ENCODE peak calls at places on chromosomes 13 and 19, in seven cellular contexts. L is stomach, G is GM12892, C is HCT116, A is A549, U is prostate gland, Z is tibial nerve. D is an unnamed sample.

GRCh38 chr19:40585241-40585640 is 8.6 kb downstream of the SHKBP1 start:
- DNase-seq in L (no peak), G (no peak), C (no peak), A (no peak), U (no peak), Z (no peak), D (no peak)

GRCh38 chr19:13133241-13133870 is 15.3 kb downstream of the NACC1 start:
- DNase-seq in L (no peak), G (no peak), C (no peak), A (no peak), U (no peak), Z (no peak), D (no peak)

GRCh38 chr13:39311619-39312018 is 273.4 kb downstream of the NHLRC3 start:
- DNase-seq in L (no peak), G (no peak), C (no peak), A (no peak), U (peak), Z (no peak), D (no peak)

GRCh38 chr13:28273919-28274318 is 135.6 kb downstream of the PAN3 start:
- DNase-seq in L (no peak), G (no peak), C (no peak), A (no peak), U (no peak), Z (no peak), D (no peak)

GRCh38 chr19:32702010-32702409 is 10.4 kb downstream of the NUDT19 start:
- DNase-seq in L (peak), G (no peak), C (no peak), A (no peak), U (no peak), Z (no peak), D (no peak)

GRCh38 chr19:57350877-57351805 is at the start of gene ZNF304:
- DNase-seq in L (peak), G (peak), C (peak), A (peak), U (peak), Z (peak), D (peak)

GRCh38 chr13:48715977-48716376 is 62.2 kb downstream of the CYSLTR2 start:
- DNase-seq in L (no peak), G (no peak), C (no peak), A (no peak), U (no peak), Z (no peak), D (no peak)

GRCh38 chr13:79593611-79594275 is 112.8 kb downstream of the NDFIP2 start:
- DNase-seq in L (no peak), G (no peak), C (no peak), A (no peak), U (no peak), Z (no peak), D (no peak)

GRCh38 chr19:16118489-16119033 is 6.9 kb downstream of the RAB8A start:
- DNase-seq in L (peak), G (peak), C (no peak), A (no peak), U (no peak), Z (no peak), D (peak)

GRCh38 chr13:34942732-34943674 is 933 bp downstream of the NBEA start:
- DNase-seq in L (peak), G (peak), C (no peak), A (peak), U (peak), Z (no peak), D (peak)

GRCh38 chr13:107968470-107968869 is 246.9 kb downstream of the LIG4 start:
- DNase-seq in L (no peak), G (no peak), C (no peak), A (no peak), U (no peak), Z (no peak), D (no peak)

GRCh38 chr19:1213391-1214286 is 8.1 kb downstream of the STK11 start:
- DNase-seq in L (peak), G (no peak), C (no peak), A (no peak), U (peak), Z (no peak), D (peak)

GRCh38 chr13:33676700-33677048 is 141.3 kb upstream of the RFC3 start:
- DNase-seq in L (peak), G (no peak), C (no peak), A (peak), U (peak), Z (no peak), D (peak)

GRCh38 chr13:62375653-62376052 is 960.0 kb upstream of the PCDH20 start:
- DNase-seq in L (no peak), G (no peak), C (no peak), A (no peak), U (no peak), Z (no peak), D (no peak)

GRCh38 chr13:99721606-99722384 is 220.5 kb downstream of the TM9SF2 start:
- DNase-seq in L (no peak), G (no peak), C (no peak), A (no peak), U (no peak), Z (no peak), D (no peak)

GRCh38 chr19:37551123-37551993 is 43.2 kb downstream of the ZNF571 start:
- DNase-seq in L (no peak), G (peak), C (no peak), A (no peak), U (no peak), Z (no peak), D (no peak)

GRCh38 chr13:98706446-98707110 is 45.9 kb downstream of the SLC15A1 start:
- DNase-seq in L (no peak), G (no peak), C (no peak), A (peak), U (no peak), Z (no peak), D (no peak)

GRCh38 chr19:2517881-2518601 is 42.1 kb downstream of the GADD45B start:
- DNase-seq in L (no peak), G (no peak), C (no peak), A (no peak), U (no peak), Z (no peak), D (no peak)

GRCh38 chr13:38223093-38223492 is 126.6 kb upstream of the UFM1 start:
- DNase-seq in L (no peak), G (no peak), C (no peak), A (no peak), U (no peak), Z (no peak), D (no peak)

GRCh38 chr19:48249502-48250014 is 6.2 kb downstream of the CARD8 start:
- DNase-seq in L (peak), G (peak), C (no peak), A (no peak), U (no peak), Z (no peak), D (peak)

GRCh38 chr19:42129399-42130253 is 2.6 kb downstream of the POU2F2 start:
- DNase-seq in L (peak), G (peak), C (no peak), A (no peak), U (peak), Z (no peak), D (peak)

GRCh38 chr19:4113398-4114088 is 10.4 kb downstream of the MAP2K2 start:
- DNase-seq in L (no peak), G (no peak), C (no peak), A (no peak), U (no peak), Z (no peak), D (no peak)

GRCh38 chr19:4472174-4472974 is at the start of gene HDGFL2:
- DNase-seq in L (no peak), G (peak), C (no peak), A (no peak), U (no peak), Z (no peak), D (no peak)

GRCh38 chr19:34778342-34778741 is 5.3 kb upstream of the ZNF599 start:
- DNase-seq in L (no peak), G (no peak), C (no peak), A (no peak), U (no peak), Z (no peak), D (no peak)

GRCh38 chr19:56253737-56254136 is 18.8 kb upstream of the EDDM13 start:
- DNase-seq in L (no peak), G (no peak), C (peak), A (peak), U (peak), Z (no peak), D (no peak)

GRCh38 chr19:32688315-32688714 is 3.3 kb upstream of the NUDT19 start:
- DNase-seq in L (peak), G (no peak), C (no peak), A (no peak), U (no peak), Z (no peak), D (no peak)

GRCh38 chr19:38692458-38693379 is 45.3 kb downstream of the ACTN4 start:
- DNase-seq in L (no peak), G (no peak), C (no peak), A (no peak), U (no peak), Z (no peak), D (no peak)

GRCh38 chr13:33138441-33138840 is 122.2 kb downstream of the KL start:
- DNase-seq in L (no peak), G (no peak), C (no peak), A (no peak), U (no peak), Z (no peak), D (no peak)

GRCh38 chr13:50375792-50376191 is 360.5 kb downstream of the KCNRG start:
- DNase-seq in L (no peak), G (no peak), C (no peak), A (no peak), U (no peak), Z (no peak), D (no peak)

GRCh38 chr13:51324714-51325440 is 14.6 kb upstream of the SERPINE3 start:
- DNase-seq in L (no peak), G (peak), C (no peak), A (no peak), U (no peak), Z (no peak), D (no peak)

GRCh38 chr13:74678308-74678958 is 544.2 kb upstream of the KLF12 start:
- DNase-seq in L (no peak), G (no peak), C (no peak), A (no peak), U (no peak), Z (no peak), D (no peak)

GRCh38 chr13:74674701-74675100 is 540.5 kb upstream of the KLF12 start:
- DNase-seq in L (no peak), G (no peak), C (no peak), A (no peak), U (no peak), Z (no peak), D (no peak)

DNA sequence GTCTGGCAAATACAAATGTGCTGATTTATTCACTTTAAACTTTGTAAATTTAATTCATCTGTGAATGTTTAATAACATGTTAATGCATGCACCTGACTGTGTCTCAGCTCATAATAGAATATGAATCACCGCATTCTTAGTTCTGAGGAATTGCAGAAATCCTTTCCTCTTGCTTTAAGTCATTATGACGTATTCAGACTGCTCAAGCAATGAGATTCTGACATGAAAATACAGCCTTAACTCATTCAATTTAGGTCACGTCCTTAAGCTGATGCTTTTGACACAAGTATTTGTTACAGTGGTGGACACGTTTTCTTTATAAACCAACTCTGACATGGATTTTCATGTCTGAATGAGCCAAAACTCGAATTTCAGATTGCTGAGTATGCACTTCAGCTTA is 541.0 kb upstream of the KLF12 start:
- DNase-seq in L (no peak), G (no peak), C (no peak), A (no peak), U (no peak), Z (no peak), D (no peak)
- TF ChIP-seq POLR2A in L (no peak), G (no peak), C (no peak), A (no peak), U (no peak), Z (no peak), D (no peak)

GRCh38 chr13:57075588-57075987 is 65.1 kb upstream of the PRR20A start:
- DNase-seq in L (no peak), G (no peak), C (no peak), A (no peak), U (no peak), Z (no peak), D (no peak)
- TF ChIP-seq POLR2A in L (no peak), G (no peak), C (no peak), A (no peak), U (no peak), Z (no peak), D (no peak)

DNA sequence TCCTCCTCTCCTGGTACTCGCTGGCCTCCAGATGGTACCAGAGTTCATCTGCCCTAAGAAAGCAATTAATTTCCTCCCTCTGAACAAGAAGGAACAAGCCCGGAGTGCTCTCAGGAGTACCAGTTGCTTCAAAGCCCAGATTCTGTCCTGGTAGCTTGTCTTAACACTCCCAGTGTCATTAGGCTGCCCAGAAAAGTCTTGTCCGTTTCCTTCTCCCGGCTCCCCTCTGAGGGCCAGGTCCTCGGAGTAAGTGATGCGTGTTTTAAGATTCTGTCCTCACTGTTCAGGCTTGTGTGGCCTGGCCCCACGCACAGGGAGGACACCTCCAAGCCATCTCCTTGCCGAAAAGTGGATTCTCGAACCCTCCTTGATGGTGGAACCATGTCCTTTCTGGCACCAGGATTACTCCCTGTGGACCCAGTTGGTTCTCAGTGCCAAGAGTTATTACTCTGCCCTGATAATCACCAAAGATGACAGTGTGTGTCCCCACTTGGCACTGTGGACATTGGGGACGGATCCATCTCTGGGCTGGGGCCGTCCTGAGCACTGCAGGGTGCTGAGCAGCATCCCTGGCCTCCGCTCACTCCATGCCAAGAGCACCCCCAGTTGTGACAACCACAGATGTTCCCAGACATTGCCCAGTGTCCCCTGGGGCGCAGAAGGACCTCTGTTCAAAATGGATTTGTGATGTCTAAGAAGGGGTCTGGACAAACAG is 52.5 kb downstream of the RFX2 start:
- DNase-seq in L (no peak), G (no peak), C (no peak), A (no peak), U (peak), Z (no peak), D (no peak)
- TF ChIP-seq POLR2A in L (no peak), G (no peak), C (no peak), A (no peak), U (no peak), Z (no peak), D (no peak)

DNA sequence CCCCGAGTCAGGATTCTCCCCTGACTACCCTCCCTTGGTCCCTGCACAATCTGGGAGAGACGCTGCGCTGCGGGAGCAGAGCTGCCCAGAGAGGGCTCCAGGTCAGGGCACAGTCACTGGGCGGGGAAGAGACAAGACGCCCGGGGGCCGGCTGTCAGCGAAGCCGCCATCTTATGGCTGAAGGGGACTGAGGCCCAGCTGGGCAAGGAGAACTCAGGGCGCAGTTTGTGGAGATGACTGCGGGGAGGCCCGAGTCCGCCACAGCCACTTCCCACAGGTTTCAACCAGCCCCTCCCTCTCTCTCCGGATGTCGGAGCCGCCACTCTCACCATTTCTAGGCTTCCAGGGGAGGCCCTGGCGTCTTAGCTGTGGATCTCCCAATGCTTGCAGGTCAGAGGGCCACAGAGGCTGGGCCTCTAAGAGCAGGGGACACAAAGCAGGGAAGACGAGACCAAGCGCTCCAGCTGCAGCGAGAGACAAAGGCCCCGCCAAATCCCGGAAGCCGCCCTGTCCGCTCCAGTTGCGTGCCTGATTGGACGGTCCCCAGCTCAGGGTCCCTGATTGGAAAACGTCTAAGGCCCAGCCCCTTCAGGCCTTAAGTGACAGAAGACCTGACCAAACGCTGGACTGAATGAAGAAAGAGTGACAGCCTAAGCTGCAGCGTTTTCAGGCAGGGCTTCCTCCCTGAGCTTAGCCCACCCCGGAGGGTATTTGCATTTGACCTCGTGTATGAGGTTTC is at the start of gene ZNF724:
- DNase-seq in L (peak), G (peak), C (peak), A (peak), U (peak), Z (peak), D (peak)
- TF ChIP-seq POLR2A in L (no peak), G (peak), C (no peak), A (no peak), U (no peak), Z (peak), D (no peak)

GRCh38 chr19:29665215-29665825 is at the start of gene PLEKHF1:
- DNase-seq in L (peak), G (peak), C (peak), A (peak), U (peak), Z (peak), D (peak)
- TF ChIP-seq POLR2A in L (no peak), G (peak), C (no peak), A (peak), U (peak), Z (peak), D (no peak)

DNA sequence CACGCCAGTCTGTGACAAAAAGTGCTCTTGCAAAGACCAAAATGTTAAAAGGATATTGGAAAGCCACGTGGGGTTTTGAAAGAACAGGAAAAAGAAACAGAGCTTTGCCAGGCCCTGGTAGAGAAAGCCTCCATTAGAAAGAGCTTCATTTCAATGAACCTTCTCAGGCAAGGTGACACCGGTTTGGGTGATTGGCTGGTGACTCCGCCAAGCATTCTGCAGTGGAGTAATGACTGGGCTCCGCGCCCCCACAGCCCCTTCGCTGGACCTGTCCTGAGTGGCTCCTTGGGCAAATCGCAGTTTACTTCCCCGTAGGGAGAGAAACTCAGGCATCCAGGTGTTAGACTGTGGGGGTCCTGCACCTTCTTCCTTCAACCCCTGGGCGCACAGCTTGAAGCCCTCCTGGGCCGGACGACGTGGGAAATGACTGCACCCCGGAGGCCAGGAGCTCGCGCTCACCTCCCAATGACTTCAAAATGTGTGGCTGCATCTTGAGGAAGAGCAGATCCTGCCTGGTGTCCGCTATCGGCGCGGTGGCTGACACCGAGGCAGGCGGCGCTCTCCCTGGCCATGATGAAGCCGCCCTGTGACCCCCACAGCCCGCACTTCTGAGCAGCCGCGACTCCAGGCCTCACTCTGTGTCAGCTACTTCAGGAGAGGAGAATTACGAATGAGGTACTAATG is 444.6 kb upstream of the SGCG start:
- DNase-seq in L (no peak), G (no peak), C (no peak), A (no peak), U (no peak), Z (no peak), D (peak)
- TF ChIP-seq POLR2A in L (no peak), G (no peak), C (no peak), A (no peak), U (no peak), Z (no peak), D (no peak)

D was measured in upper lobe of left lung.